ENCODE peak calls at places on chromosomes 13 and 19, in seven cellular contexts. I, R, H, G, O, J and W are unnamed samples. For H3K27me3, the result is how much of the 10 kb centered on the place peaks cover.

GRCh38 chr13:68816715-68817114 is 1290.9 kb upstream of the ATXN8OS start:
- DNase-seq in I (no peak), R (no peak), H (no peak), G (no peak), O (no peak), J (no peak), W (no peak)

GRCh38 chr19:35306473-35307246 is 14.7 kb downstream of the MAG start:
- DNase-seq in I (no peak), R (peak), H (no peak), G (peak), O (no peak), J (peak), W (no peak)

GRCh38 chr19:29404951-29405727 is 120.7 kb upstream of the VSTM2B start:
- DNase-seq in I (no peak), R (peak), H (peak), G (peak), O (peak), J (peak), W (no peak)

GRCh38 chr13:42615691-42616090 is 41.7 kb downstream of the TNFSF11 start:
- DNase-seq in I (peak), R (no peak), H (no peak), G (no peak), O (no peak), J (no peak), W (peak)

GRCh38 chr13:25982908-25983307 is 68.9 kb downstream of the SHISA2 start:
- DNase-seq in I (no peak), R (no peak), H (no peak), G (no peak), O (no peak), J (no peak), W (no peak)

GRCh38 chr13:98265669-98266551 is 88.8 kb upstream of the RNF113B start:
- DNase-seq in I (peak), R (no peak), H (no peak), G (no peak), O (no peak), J (no peak), W (peak)

GRCh38 chr13:59345316-59345715 is 818.4 kb downstream of the DIAPH3 start:
- DNase-seq in I (no peak), R (no peak), H (no peak), G (no peak), O (no peak), J (no peak), W (peak)

GRCh38 chr13:22592515-22592914 is 588.3 kb upstream of the SGCG start:
- DNase-seq in I (peak), R (no peak), H (no peak), G (no peak), O (no peak), J (no peak), W (no peak)

GRCh38 chr19:41565384-41565730 is 10.6 kb upstream of the CEACAM21 start:
- DNase-seq in I (no peak), R (peak), H (no peak), G (no peak), O (no peak), J (no peak), W (no peak)

GRCh38 chr19:41563847-41564514 is 12.0 kb upstream of the CEACAM21 start:
- DNase-seq in I (no peak), R (peak), H (no peak), G (no peak), O (no peak), J (peak), W (no peak)

GRCh38 chr19:41570179-41570578 is 5.8 kb upstream of the CEACAM21 start:
- DNase-seq in I (no peak), R (peak), H (no peak), G (no peak), O (no peak), J (no peak), W (no peak)

GRCh38 chr19:41569481-41570150 is 6.3 kb upstream of the CEACAM21 start:
- DNase-seq in I (no peak), R (peak), H (no peak), G (no peak), O (no peak), J (no peak), W (no peak)

DNA sequence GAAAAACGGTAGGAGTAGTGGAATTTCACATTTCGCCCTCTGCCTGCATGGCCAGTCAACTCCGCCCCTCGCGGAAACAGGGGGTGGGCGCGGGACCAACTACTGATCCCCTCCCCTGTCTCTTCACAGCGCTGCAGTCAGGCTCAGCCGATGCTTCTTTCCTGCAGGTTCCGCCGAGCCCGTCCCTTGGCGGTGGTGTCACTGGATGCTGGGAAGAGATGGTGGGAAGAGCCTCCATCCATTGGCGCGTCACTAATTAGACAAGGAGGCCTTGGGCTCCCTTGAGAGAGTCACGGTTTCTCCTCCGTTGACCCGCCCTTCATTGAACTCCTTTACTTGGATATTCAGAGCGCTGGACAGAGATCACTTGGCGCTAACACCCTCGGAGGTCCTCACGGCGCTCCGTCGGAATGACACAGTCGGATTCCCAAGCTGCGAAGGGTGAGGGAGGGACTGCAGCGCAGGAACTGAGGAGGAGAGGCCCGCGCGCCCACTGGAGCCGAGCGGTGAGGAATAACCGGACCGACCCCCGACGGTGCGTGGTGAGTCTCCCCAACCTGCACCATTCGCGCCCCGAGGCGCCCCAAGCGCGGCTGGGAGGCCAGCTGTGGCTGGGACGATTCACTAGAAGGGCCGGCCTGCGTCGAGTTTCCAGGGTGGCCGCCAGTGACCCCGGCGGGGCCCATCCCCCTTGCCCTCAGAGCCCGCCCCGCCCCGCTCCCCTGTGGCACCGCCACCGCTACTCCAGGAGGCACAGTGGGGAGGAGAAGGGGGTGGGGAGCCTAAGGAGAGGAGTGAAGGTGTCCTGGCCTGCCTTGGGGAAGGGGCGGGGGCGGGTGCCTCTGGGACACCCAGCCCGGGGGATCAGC is 11.2 kb upstream of the CEACAM21 start:
- DNase-seq in I (no peak), R (peak), H (no peak), G (no peak), O (peak), J (peak), W (peak)
- H3K27me3 ChIP-seq in I (under half), R (under half), H (under half), G (under half), O (under half), J (under half), W (half or more)

DNA sequence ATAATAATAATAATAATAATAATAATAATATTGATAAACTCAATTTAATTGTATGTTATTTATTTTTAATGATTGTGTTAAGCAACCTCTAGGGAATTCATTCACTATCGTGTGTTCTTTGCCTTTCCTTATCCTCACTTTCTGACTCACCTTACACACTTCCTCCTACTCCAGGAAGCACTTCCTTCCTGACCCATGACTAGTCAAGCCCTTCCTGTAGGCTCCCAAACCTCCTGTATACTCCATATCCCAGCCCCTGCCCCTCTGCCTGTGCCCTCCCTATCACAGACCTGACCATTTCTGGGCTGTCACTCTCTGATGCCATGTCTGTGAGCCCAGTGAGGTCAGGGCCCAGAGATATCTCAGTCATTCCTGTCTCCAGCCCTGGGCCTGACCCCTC is 7.6 kb downstream of the LGALS4 start:
- DNase-seq in I (no peak), R (no peak), H (no peak), G (no peak), O (no peak), J (no peak), W (no peak)
- H2BK120ac ChIP-seq in I (no peak), R (no peak), H (no peak), G (no peak), O (no peak), J (no peak), W (no peak)

GRCh38 chr19:55519461-55520311 is 17.2 kb downstream of the SBK2 start:
- DNase-seq in I (peak), R (no peak), H (no peak), G (no peak), O (no peak), J (no peak), W (peak)

GRCh38 chr19:55520691-55521292 is 16.1 kb downstream of the SBK2 start:
- DNase-seq in I (no peak), R (no peak), H (no peak), G (no peak), O (no peak), J (no peak), W (no peak)

DNA sequence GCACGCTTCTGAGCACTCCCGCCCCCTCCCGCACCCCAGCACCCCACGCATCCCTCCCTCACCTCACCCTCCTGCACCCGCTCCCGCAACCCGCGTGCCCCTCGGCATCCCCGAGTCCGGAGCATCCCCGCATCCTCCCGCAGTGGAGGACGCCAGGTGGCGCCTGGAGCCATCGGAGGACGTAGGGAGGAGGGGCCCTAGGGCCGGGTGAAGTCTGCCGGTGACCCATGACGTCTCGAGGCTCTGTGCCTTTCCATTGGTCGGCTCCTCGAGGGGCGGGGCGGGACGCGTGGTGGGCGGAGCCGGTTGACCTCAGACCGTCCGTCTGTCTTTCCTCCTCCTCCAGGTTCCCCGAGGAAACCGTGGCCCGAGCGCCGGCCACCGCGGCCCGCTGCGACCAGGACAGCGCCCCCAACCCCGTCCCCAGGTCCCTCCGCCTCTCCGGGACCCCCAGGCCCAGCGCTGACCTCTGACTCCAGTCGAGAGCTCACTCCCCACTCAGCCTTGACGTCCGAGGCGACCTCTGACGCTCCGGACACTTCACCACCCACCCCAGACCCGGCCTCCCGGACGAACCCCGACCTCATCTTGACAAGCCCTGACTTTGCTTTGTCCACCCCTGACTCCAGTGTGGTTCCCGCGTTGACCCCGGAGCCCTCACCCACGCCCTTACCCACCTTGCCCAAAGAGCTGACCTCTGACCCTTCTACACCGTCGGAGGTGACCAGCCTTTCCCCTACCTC is 19.9 kb downstream of the SBK2 start:
- DNase-seq in I (peak), R (peak), H (peak), G (peak), O (peak), J (peak), W (peak)
- H4K8ac ChIP-seq in I (no peak), R (no peak), H (peak), G (peak), O (peak), J (no peak), W (peak)

DNA sequence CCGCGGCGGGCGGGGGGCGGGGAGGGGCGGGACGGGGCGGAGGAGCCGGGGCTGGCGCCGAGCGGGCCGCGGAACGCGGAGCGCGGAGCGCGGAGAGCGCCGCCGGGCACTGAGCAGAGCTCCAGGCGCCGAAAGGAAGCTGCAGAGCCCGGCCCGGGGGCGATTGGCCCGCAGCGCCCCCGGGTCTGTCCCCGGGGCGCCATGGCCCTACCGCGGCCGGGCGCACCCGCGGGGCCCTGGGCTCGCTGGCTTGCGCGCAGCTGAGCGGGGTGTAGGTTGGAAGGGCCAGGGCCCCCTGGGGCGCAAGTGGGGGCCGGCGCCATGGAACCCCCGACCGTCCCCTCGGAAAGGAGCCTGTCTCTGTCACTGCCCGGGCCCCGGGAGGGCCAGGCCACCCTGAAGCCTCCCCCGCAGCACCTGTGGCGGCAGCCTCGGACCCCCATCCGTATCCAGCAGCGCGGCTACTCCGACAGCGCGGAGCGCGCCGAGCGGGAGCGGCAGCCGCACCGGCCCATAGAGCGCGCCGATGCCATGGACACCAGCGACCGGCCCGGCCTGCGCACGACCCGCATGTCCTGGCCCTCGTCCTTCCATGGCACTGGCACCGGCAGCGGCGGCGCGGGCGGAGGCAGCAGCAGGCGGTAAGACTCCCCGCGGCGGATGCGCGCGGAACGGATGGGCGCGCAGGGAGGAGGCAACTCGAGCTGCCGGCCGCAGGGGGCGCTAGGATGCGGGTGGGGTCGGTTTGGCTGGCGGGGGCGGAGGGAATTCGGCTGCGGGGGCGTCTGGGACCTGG is at the start of gene PDE4A:
- DNase-seq in I (no peak), R (peak), H (no peak), G (no peak), O (no peak), J (peak), W (peak)
- H3K27me3 ChIP-seq in I (under half), R (under half), H (half or more), G (half or more), O (half or more), J (half or more), W (half or more)

GRCh38 chr13:102642475-102642874 is 45.7 kb downstream of the TPP2 start:
- DNase-seq in I (no peak), R (no peak), H (no peak), G (no peak), O (no peak), J (no peak), W (no peak)

GRCh38 chr13:102643656-102644055 is 46.9 kb downstream of the TPP2 start:
- DNase-seq in I (peak), R (no peak), H (no peak), G (no peak), O (no peak), J (no peak), W (no peak)

GRCh38 chr13:102642029-102642428 is 45.2 kb downstream of the TPP2 start:
- DNase-seq in I (no peak), R (no peak), H (no peak), G (no peak), O (no peak), J (no peak), W (no peak)

GRCh38 chr13:102638741-102639140 is 42.0 kb downstream of the TPP2 start:
- DNase-seq in I (no peak), R (no peak), H (no peak), G (no peak), O (no peak), J (no peak), W (no peak)
- H2BK120ac ChIP-seq in I (no peak), R (no peak), H (no peak), G (no peak), O (no peak), J (no peak), W (no peak)

GRCh38 chr19:18814063-18814462 is 17.7 kb upstream of the UPF1 start:
- DNase-seq in I (no peak), R (no peak), H (no peak), G (no peak), O (no peak), J (no peak), W (no peak)
- H4K8ac ChIP-seq in I (no peak), R (no peak), H (no peak), G (no peak), O (no peak), J (no peak), W (no peak)

GRCh38 chr19:46634656-46635218 is 1.3 kb downstream of the GNG8 start:
- DNase-seq in I (no peak), R (no peak), H (no peak), G (no peak), O (no peak), J (peak), W (no peak)

GRCh38 chr19:46633130-46633529 is 2.9 kb downstream of the GNG8 start:
- DNase-seq in I (no peak), R (no peak), H (no peak), G (no peak), O (no peak), J (no peak), W (no peak)

GRCh38 chr19:46631481-46631880 is 4.5 kb downstream of the GNG8 start:
- DNase-seq in I (peak), R (no peak), H (no peak), G (no peak), O (no peak), J (no peak), W (peak)

GRCh38 chr19:46635920-46636761 is at the start of gene GNG8:
- DNase-seq in I (no peak), R (no peak), H (no peak), G (no peak), O (no peak), J (no peak), W (no peak)

DNA sequence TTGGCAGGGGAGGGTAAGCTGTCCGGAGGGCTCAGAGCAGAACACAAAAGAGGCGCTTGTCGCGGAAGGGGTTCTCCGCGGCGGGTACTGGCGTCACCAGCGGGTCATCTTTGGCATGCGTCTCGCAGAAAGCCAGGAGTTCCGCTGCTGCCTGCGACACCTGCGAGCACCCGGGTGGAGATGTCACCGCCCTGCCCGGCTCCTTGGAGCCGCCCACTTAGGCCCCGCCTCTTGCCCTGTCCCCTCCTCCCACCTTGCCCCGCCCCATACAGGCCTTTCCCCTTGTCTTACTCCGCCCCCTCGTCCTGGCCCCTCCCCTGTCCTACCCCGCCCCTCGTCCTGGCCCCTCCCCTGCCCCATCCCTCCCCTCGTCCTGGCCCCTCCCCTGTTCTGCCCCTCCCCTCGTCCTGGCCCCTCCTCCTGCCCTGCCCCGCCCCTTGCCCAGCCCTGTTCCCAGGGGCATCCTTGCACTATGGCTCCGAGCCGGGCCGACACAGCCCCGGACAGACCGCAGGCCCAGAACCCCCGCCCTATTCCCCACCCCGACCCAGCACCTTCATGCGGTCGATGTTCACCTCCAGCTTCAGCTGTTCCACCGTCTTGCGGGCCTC is 1.9 kb downstream of the GNG8 start:
- DNase-seq in I (peak), R (peak), H (peak), G (peak), O (peak), J (peak), W (peak)
- H3K27me3 ChIP-seq in I (under half), R (under half), H (under half), G (under half), O (under half), J (under half), W (under half)

DNA sequence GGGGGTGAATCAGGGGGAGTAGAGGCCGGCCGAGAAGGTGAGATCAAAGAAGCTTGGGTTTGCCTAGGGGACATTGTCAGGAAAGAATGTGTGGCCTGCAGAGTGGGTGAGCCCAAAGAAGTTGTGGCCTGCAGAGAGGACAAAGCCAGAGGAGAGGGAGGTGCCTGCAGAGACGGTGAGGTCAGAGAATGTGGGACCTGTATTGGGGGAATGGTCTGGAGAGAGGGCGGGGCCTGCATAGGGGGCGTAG is 3.0 kb downstream of the PRR36 start:
- DNase-seq in I (no peak), R (peak), H (no peak), G (no peak), O (no peak), J (no peak), W (no peak)
- H2BK120ac ChIP-seq in I (no peak), R (no peak), H (no peak), G (no peak), O (no peak), J (no peak), W (no peak)